ENCODE peak calls at places on chromosomes 11 and 22, in ten cellular contexts. E, N, K, J, S, W, H, Y, B and R are unnamed samples.

GRCh38 chr11:75873417-75874148 is 58.6 kb downstream of the UVRAG start:
- DNase-seq in B (no peak), K (no peak), Y (no peak), H (no peak), N (peak; percentile 68), E (no peak), S (no peak), W (no peak), J (no peak), R (no peak)

GRCh38 chr11:18324381-18324780 is 2.0 kb downstream of the GTF2H1 start:
- DNase-seq in K (no peak), J (no peak), B (no peak), H (no peak), E (no peak), N (peak; percentile 19), Y (no peak), S (no peak), W (no peak), R (no peak)

GRCh38 chr11:2186669-2187266 is 15.2 kb upstream of the TH start:
- DNase-seq in H (no peak), W (no peak), N (peak; percentile 62), K (peak; percentile 51), S (peak; percentile 22), E (peak; percentile 31), B (no peak), J (no peak), Y (peak; percentile 62), R (peak; percentile 49)

GRCh38 chr11:121595717-121596156 is 143.0 kb upstream of the SORL1-AS1 start:
- DNase-seq in K (peak; percentile 27), J (peak; percentile 19), H (no peak), E (no peak), Y (no peak), B (peak; percentile 100), N (no peak), W (no peak), S (peak; percentile 98), R (peak; percentile 98)

GRCh38 chr11:74877132-74877531 is 71.8 kb downstream of the XRRA1 start:
- DNase-seq in E (no peak), J (no peak), H (no peak), N (peak; percentile 33), S (peak; percentile 23), W (no peak), K (peak; percentile 15), B (peak; percentile 12), Y (no peak), R (peak; percentile 40)

GRCh38 chr11:101096036-101096704 is 33.4 kb downstream of the PGR start:
- DNase-seq in S (peak; percentile 51), K (no peak), Y (peak; percentile 27), N (no peak), J (peak; percentile 56), E (no peak), B (no peak), W (no peak), H (peak; percentile 56), R (no peak)

GRCh38 chr11:35210886-35211546 is 72.0 kb downstream of the CD44 start:
- DNase-seq in N (no peak), K (no peak), J (no peak), E (no peak), S (no peak), Y (no peak), W (no peak), H (no peak), B (no peak), R (no peak)

GRCh38 chr22:29243874-29244446 is 23.8 kb downstream of the RHBDD3 start:
- DNase-seq in W (no peak), J (no peak), S (no peak), H (no peak), N (no peak), B (no peak), Y (no peak), E (no peak), K (no peak), R (no peak)

DNA sequence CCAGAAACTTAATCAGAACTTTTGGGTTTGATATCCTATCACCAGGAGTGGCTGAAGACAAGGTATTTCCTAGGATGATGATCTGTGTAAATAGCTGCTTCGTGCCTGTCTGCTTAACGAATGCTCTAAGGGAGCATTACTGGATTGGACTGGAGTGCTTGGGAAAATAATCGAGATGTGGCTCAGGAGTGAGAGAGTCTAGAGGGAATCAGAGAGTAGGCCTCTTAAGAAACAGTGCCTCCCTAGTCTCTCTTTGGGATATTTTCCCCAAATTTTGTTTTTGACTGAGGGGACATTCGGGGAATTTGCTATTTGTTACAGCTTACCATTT is 2.5 kb downstream of the MAML2 start:
- DNase-seq in S (peak; percentile 47), J (no peak), Y (no peak), N (no peak), B (peak; percentile 56), E (no peak), W (no peak), H (no peak), K (no peak), R (no peak)
- H3K4me3 ChIP-seq in S (peak overlapping the region; percentile 72), J (peak overlapping the region; percentile 78), Y (peak overlapping the region; percentile 61), N (no peak overlapping the region), B (peak overlapping the region; percentile 92), E (no peak overlapping the region), W (peak overlapping the region; percentile 79), H (peak overlapping the region; percentile 62), K (no peak overlapping the region), R (peak overlapping the region; percentile 86)

GRCh38 chr22:48782326-48782725 is 1045.3 kb downstream of the BRD1 start:
- DNase-seq in K (no peak), B (no peak), Y (no peak), J (no peak), W (no peak), S (no peak), N (no peak), E (no peak), H (no peak), R (no peak)

GRCh38 chr22:48781391-48781790 is 1046.3 kb downstream of the BRD1 start:
- DNase-seq in K (no peak), E (no peak), J (no peak), S (no peak), Y (no peak), B (no peak), H (no peak), W (no peak), N (no peak), R (no peak)

GRCh38 chr22:48783821-48784266 is 1043.8 kb downstream of the BRD1 start:
- DNase-seq in H (no peak), J (no peak), N (no peak), S (no peak), Y (no peak), E (no peak), K (no peak), W (no peak), B (no peak), R (no peak)

GRCh38 chr22:48781868-48782267 is 1045.8 kb downstream of the BRD1 start:
- DNase-seq in Y (no peak), N (no peak), H (no peak), S (no peak), J (no peak), E (no peak), B (no peak), W (no peak), K (no peak), R (no peak)

DNA sequence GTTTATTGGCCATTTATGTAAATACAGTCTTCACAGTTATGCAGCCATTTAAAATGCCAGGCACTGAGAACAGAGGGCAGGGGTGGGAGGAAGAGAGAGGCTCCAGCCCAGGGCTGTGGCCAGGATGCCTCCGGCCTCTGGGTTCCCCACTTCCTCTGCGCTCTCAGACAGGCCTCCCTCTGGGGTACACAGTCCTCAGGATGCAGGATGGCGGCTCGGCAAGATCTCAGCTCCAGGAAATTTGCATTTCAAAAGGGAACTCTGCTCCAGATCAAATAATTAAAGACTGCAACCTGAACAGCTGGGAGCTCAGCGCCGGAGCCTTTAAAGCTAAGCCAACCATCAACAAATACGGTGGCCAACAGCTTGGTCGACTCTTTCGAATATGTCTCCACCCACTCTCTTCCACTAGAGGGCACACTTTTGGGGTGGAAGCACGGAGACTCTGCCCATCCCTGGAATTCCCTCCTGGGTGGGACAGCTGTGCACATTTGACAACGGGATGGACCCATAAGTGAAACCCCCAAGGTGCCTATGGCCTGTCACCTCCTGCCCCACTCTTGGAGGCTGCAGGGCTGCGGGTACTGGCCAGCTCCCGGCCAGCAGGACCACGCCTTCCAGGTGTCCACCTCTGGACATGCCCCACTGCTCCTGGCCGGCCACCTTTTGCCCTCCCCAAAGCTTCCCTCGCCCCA is 1044.7 kb downstream of the BRD1 start:
- DNase-seq in K (peak; percentile 7), J (no peak), B (no peak), S (no peak), N (peak; percentile 24), H (no peak), W (no peak), Y (no peak), E (no peak), R (no peak)
- TF ChIP-seq CTCF in K (peak; percentile 61), J (peak; percentile 60), B (no peak), S (no peak), N (peak; percentile 76), H (peak; percentile 20), W (peak; percentile 58), Y (no peak), E (no peak), R (no peak)

GRCh38 chr11:7485854-7486425 is 634 bp downstream of the OLFML1 start:
- DNase-seq in Y (no peak), W (no peak), H (no peak), N (no peak), E (no peak), B (no peak), K (no peak), S (no peak), J (no peak), R (no peak)

GRCh38 chr11:7485136-7485853 is at the start of gene OLFML1:
- DNase-seq in Y (no peak), E (no peak), S (no peak), N (no peak), H (peak; percentile 42), K (no peak), J (no peak), B (no peak), W (no peak), R (peak; percentile 79)

GRCh38 chr11:7487360-7487759 is 2.1 kb downstream of the OLFML1 start:
- DNase-seq in H (no peak), E (no peak), B (no peak), K (no peak), S (no peak), W (no peak), Y (no peak), J (no peak), N (no peak), R (no peak)

GRCh38 chr11:7488681-7489080 is 3.4 kb downstream of the OLFML1 start:
- DNase-seq in H (no peak), S (no peak), Y (no peak), B (no peak), E (no peak), J (no peak), N (no peak), K (no peak), W (no peak), R (peak; percentile 77)

GRCh38 chr11:7486731-7487130 is 1.4 kb downstream of the OLFML1 start:
- DNase-seq in E (no peak), Y (no peak), J (no peak), W (no peak), K (no peak), N (no peak), S (no peak), B (no peak), H (peak; percentile 6), R (peak; percentile 48)
- H3K4me3 ChIP-seq in E (no peak overlapping the region), Y (peak overlapping the region; percentile 26), J (no peak overlapping the region), W (no peak overlapping the region), K (no peak overlapping the region), N (no peak overlapping the region), S (no peak overlapping the region), B (no peak overlapping the region), H (peak overlapping the region; percentile 35), R (no peak overlapping the region)

DNA sequence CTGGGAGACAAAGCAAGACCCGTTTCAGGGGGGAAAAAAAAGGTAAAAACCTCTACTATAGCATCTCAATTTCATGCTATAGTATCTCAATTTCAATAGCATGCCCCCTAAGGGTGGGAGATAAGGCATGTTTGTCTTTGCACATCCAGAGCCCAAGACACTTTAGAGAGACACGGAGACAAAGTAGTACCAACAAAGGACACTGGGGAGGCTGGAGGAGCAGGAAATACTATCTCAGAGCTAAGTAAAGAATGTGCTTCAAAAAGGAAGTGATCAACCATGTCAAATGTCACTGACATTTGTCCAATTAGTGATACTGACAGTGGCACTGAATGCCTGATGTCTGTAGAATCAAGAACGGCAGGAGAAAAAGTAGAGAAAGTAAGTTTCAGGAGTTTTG is 68.6 kb downstream of the RRAS2 start:
- DNase-seq in K (no peak), H (no peak), W (no peak), J (no peak), B (no peak), S (no peak), E (no peak), Y (no peak), N (no peak), R (no peak)
- TF ChIP-seq CTCF in K (no peak), H (no peak), W (no peak), J (no peak), B (no peak), S (no peak), E (no peak), Y (no peak), N (no peak), R (no peak)